ENCODE peak calls at places on chromosomes 1 and 21, in ten cellular contexts. One of them, this sample, is unnamed.

GRCh38 chr21:42320791-42321190 is 5.6 kb upstream of the TFF3 start:
- DNase-seq in choroid plexus epithelial cell: no peak
- DNase-seq in prostate gland: no peak
- DNase-seq in OCI-LY7: no peak
- DNase-seq in H1: no peak
- DNase-seq in B cell: no peak
- DNase-seq in dorsolateral prefrontal cortex: peak
- DNase-seq in BJ: no peak
- DNase-seq in CD8-positive, alpha-beta T cell: no peak
- DNase-seq in omental fat pad: no peak
- DNase-seq in this sample: no peak

GRCh38 chr1:151831605-151832004 is at the start of gene RORC:
- DNase-seq in choroid plexus epithelial cell: no peak
- DNase-seq in prostate gland: peak
- DNase-seq in OCI-LY7: no peak
- DNase-seq in H1: no peak
- DNase-seq in B cell: no peak
- DNase-seq in dorsolateral prefrontal cortex: no peak
- DNase-seq in BJ: no peak
- DNase-seq in CD8-positive, alpha-beta T cell: no peak
- DNase-seq in omental fat pad: no peak
- DNase-seq in this sample: no peak

GRCh38 chr1:209620484-209620879 is 31.7 kb downstream of the LAMB3 start:
- DNase-seq in choroid plexus epithelial cell: peak
- DNase-seq in prostate gland: no peak
- DNase-seq in OCI-LY7: no peak
- DNase-seq in H1: no peak
- DNase-seq in B cell: no peak
- DNase-seq in dorsolateral prefrontal cortex: no peak
- DNase-seq in BJ: no peak
- DNase-seq in CD8-positive, alpha-beta T cell: no peak
- DNase-seq in omental fat pad: no peak
- DNase-seq in this sample: no peak

GRCh38 chr1:75730432-75730831 is 5.9 kb downstream of the ACADM start:
- DNase-seq in choroid plexus epithelial cell: no peak
- DNase-seq in prostate gland: no peak
- DNase-seq in OCI-LY7: no peak
- DNase-seq in H1: no peak
- DNase-seq in B cell: no peak
- DNase-seq in dorsolateral prefrontal cortex: no peak
- DNase-seq in BJ: no peak
- DNase-seq in CD8-positive, alpha-beta T cell: no peak
- DNase-seq in omental fat pad: no peak
- DNase-seq in this sample: no peak

GRCh38 chr1:11787251-11787803 is 18.4 kb downstream of the MTHFR start:
- DNase-seq in choroid plexus epithelial cell: peak
- DNase-seq in prostate gland: no peak
- DNase-seq in OCI-LY7: no peak
- DNase-seq in H1: peak
- DNase-seq in B cell: no peak
- DNase-seq in dorsolateral prefrontal cortex: no peak
- DNase-seq in BJ: no peak
- DNase-seq in CD8-positive, alpha-beta T cell: no peak
- DNase-seq in omental fat pad: no peak
- DNase-seq in this sample: no peak

GRCh38 chr1:166029196-166029965 is 137.4 kb downstream of the FAM78B start:
- DNase-seq in choroid plexus epithelial cell: no peak
- DNase-seq in prostate gland: no peak
- DNase-seq in OCI-LY7: no peak
- DNase-seq in H1: no peak
- DNase-seq in B cell: no peak
- DNase-seq in dorsolateral prefrontal cortex: no peak
- DNase-seq in BJ: no peak
- DNase-seq in CD8-positive, alpha-beta T cell: no peak
- DNase-seq in omental fat pad: no peak
- DNase-seq in this sample: no peak

GRCh38 chr1:53860967-53861411 is 22.9 kb upstream of the NDC1 start:
- DNase-seq in choroid plexus epithelial cell: peak
- DNase-seq in prostate gland: no peak
- DNase-seq in OCI-LY7: peak
- DNase-seq in H1: peak
- DNase-seq in B cell: peak
- DNase-seq in dorsolateral prefrontal cortex: no peak
- DNase-seq in BJ: no peak
- DNase-seq in CD8-positive, alpha-beta T cell: peak
- DNase-seq in omental fat pad: no peak
- DNase-seq in this sample: no peak

GRCh38 chr1:201356701-201357100 is 20.8 kb downstream of the TNNT2 start:
- DNase-seq in choroid plexus epithelial cell: no peak
- DNase-seq in prostate gland: no peak
- DNase-seq in OCI-LY7: no peak
- DNase-seq in H1: no peak
- DNase-seq in B cell: no peak
- DNase-seq in dorsolateral prefrontal cortex: peak
- DNase-seq in BJ: no peak
- DNase-seq in CD8-positive, alpha-beta T cell: no peak
- DNase-seq in omental fat pad: no peak
- DNase-seq in this sample: no peak

GRCh38 chr1:108691886-108692723 is at the start of gene PRPF38B:
- DNase-seq in choroid plexus epithelial cell: peak
- DNase-seq in prostate gland: peak
- DNase-seq in OCI-LY7: peak
- DNase-seq in H1: peak
- DNase-seq in B cell: peak
- DNase-seq in dorsolateral prefrontal cortex: peak
- DNase-seq in BJ: peak
- DNase-seq in CD8-positive, alpha-beta T cell: peak
- DNase-seq in omental fat pad: peak
- DNase-seq in this sample: peak

GRCh38 chr1:236027096-236027495 is 37.8 kb downstream of the NID1 start:
- DNase-seq in choroid plexus epithelial cell: no peak
- DNase-seq in prostate gland: no peak
- DNase-seq in OCI-LY7: no peak
- DNase-seq in H1: no peak
- DNase-seq in B cell: no peak
- DNase-seq in dorsolateral prefrontal cortex: no peak
- DNase-seq in BJ: no peak
- DNase-seq in CD8-positive, alpha-beta T cell: no peak
- DNase-seq in omental fat pad: no peak
- DNase-seq in this sample: no peak

GRCh38 chr21:32099812-32100416 is 178.9 kb downstream of the MIS18A start:
- DNase-seq in choroid plexus epithelial cell: no peak
- DNase-seq in prostate gland: no peak
- DNase-seq in OCI-LY7: peak
- DNase-seq in H1: peak
- DNase-seq in B cell: no peak
- DNase-seq in dorsolateral prefrontal cortex: no peak
- DNase-seq in BJ: no peak
- DNase-seq in CD8-positive, alpha-beta T cell: no peak
- DNase-seq in omental fat pad: no peak
- DNase-seq in this sample: no peak

GRCh38 chr1:21843208-21843607 is 31.1 kb downstream of the LDLRAD2 start:
- DNase-seq in choroid plexus epithelial cell: no peak
- DNase-seq in prostate gland: no peak
- DNase-seq in OCI-LY7: no peak
- DNase-seq in H1: no peak
- DNase-seq in B cell: no peak
- DNase-seq in dorsolateral prefrontal cortex: no peak
- DNase-seq in BJ: no peak
- DNase-seq in CD8-positive, alpha-beta T cell: no peak
- DNase-seq in omental fat pad: no peak
- DNase-seq in this sample: no peak

GRCh38 chr1:19110266-19110927 is 99.7 kb downstream of the UBR4 start:
- DNase-seq in choroid plexus epithelial cell: no peak
- DNase-seq in prostate gland: no peak
- DNase-seq in OCI-LY7: no peak
- DNase-seq in H1: no peak
- DNase-seq in B cell: no peak
- DNase-seq in dorsolateral prefrontal cortex: no peak
- DNase-seq in BJ: no peak
- DNase-seq in CD8-positive, alpha-beta T cell: no peak
- DNase-seq in omental fat pad: no peak
- DNase-seq in this sample: no peak

GRCh38 chr1:89804646-89805237 is 16.1 kb upstream of the LRRC8D start:
- DNase-seq in choroid plexus epithelial cell: peak
- DNase-seq in prostate gland: peak
- DNase-seq in OCI-LY7: peak
- DNase-seq in H1: peak
- DNase-seq in B cell: peak
- DNase-seq in dorsolateral prefrontal cortex: peak
- DNase-seq in BJ: peak
- DNase-seq in CD8-positive, alpha-beta T cell: peak
- DNase-seq in omental fat pad: peak
- DNase-seq in this sample: peak

GRCh38 chr1:98304888-98305287 is 356.6 kb upstream of the SNX7 start:
- DNase-seq in choroid plexus epithelial cell: peak
- DNase-seq in prostate gland: no peak
- DNase-seq in OCI-LY7: no peak
- DNase-seq in H1: no peak
- DNase-seq in B cell: no peak
- DNase-seq in dorsolateral prefrontal cortex: no peak
- DNase-seq in BJ: no peak
- DNase-seq in CD8-positive, alpha-beta T cell: no peak
- DNase-seq in omental fat pad: no peak
- DNase-seq in this sample: no peak

GRCh38 chr1:41713557-41714327 is 205.0 kb downstream of the HIVEP3 start:
- DNase-seq in choroid plexus epithelial cell: peak
- DNase-seq in prostate gland: no peak
- DNase-seq in OCI-LY7: no peak
- DNase-seq in H1: no peak
- DNase-seq in B cell: no peak
- DNase-seq in dorsolateral prefrontal cortex: no peak
- DNase-seq in BJ: peak
- DNase-seq in CD8-positive, alpha-beta T cell: no peak
- DNase-seq in omental fat pad: no peak
- DNase-seq in this sample: no peak

GRCh38 chr1:150995896-150996295 is 10.8 kb downstream of the MINDY1 start:
- DNase-seq in choroid plexus epithelial cell: peak
- DNase-seq in prostate gland: no peak
- DNase-seq in OCI-LY7: no peak
- DNase-seq in H1: peak
- DNase-seq in B cell: no peak
- DNase-seq in dorsolateral prefrontal cortex: no peak
- DNase-seq in BJ: no peak
- DNase-seq in CD8-positive, alpha-beta T cell: peak
- DNase-seq in omental fat pad: no peak
- DNase-seq in this sample: peak

GRCh38 chr1:178192686-178193085 is 98.8 kb downstream of the RASAL2 start:
- DNase-seq in choroid plexus epithelial cell: peak
- DNase-seq in prostate gland: no peak
- DNase-seq in OCI-LY7: peak
- DNase-seq in H1: no peak
- DNase-seq in B cell: no peak
- DNase-seq in dorsolateral prefrontal cortex: no peak
- DNase-seq in BJ: no peak
- DNase-seq in CD8-positive, alpha-beta T cell: no peak
- DNase-seq in omental fat pad: no peak
- DNase-seq in this sample: no peak

DNA sequence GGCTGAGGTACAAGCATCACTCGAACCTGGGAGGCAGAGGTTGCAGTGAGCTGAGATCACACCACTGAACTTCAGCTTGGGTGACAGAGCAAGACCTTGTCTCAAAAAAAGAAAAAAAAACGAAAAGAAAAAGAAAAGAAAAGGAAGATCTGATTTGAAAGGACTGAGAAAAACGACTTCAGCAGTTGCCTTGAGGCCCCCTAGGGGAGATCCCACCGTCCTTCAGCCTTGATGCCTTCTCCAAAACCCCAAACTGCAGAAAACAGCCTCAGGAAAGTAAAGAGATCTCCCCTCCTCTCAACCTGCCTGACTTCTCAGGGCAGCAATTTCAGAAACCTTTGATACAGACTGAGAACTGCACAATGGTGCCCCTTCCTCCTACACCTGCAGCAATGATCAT is 50.9 kb upstream of the BCAR3 start:
- DNase-seq in choroid plexus epithelial cell: no peak
- DNase-seq in prostate gland: no peak
- DNase-seq in OCI-LY7: peak
- DNase-seq in H1: no peak
- DNase-seq in B cell: no peak
- DNase-seq in dorsolateral prefrontal cortex: no peak
- DNase-seq in BJ: no peak
- DNase-seq in CD8-positive, alpha-beta T cell: no peak
- DNase-seq in omental fat pad: no peak
- DNase-seq in this sample: no peak
- TF ChIP-seq CTCF in choroid plexus epithelial cell: peak
- TF ChIP-seq CTCF in prostate gland: no peak
- TF ChIP-seq CTCF in OCI-LY7: peak
- TF ChIP-seq CTCF in H1: peak
- TF ChIP-seq CTCF in B cell: peak
- TF ChIP-seq CTCF in dorsolateral prefrontal cortex: no peak
- TF ChIP-seq CTCF in BJ: peak
- TF ChIP-seq CTCF in CD8-positive, alpha-beta T cell: no peak
- TF ChIP-seq CTCF in omental fat pad: no peak
- TF ChIP-seq CTCF in this sample: no peak

GRCh38 chr21:36388835-36389234 is 3.6 kb downstream of the CHAF1B start:
- DNase-seq in choroid plexus epithelial cell: peak
- DNase-seq in prostate gland: no peak
- DNase-seq in OCI-LY7: no peak
- DNase-seq in H1: no peak
- DNase-seq in B cell: no peak
- DNase-seq in dorsolateral prefrontal cortex: peak
- DNase-seq in BJ: no peak
- DNase-seq in CD8-positive, alpha-beta T cell: no peak
- DNase-seq in omental fat pad: no peak
- DNase-seq in this sample: no peak
- TF ChIP-seq CTCF in choroid plexus epithelial cell: peak
- TF ChIP-seq CTCF in prostate gland: peak
- TF ChIP-seq CTCF in OCI-LY7: no peak
- TF ChIP-seq CTCF in H1: no peak
- TF ChIP-seq CTCF in B cell: no peak
- TF ChIP-seq CTCF in dorsolateral prefrontal cortex: no peak
- TF ChIP-seq CTCF in BJ: peak
- TF ChIP-seq CTCF in CD8-positive, alpha-beta T cell: no peak
- TF ChIP-seq CTCF in omental fat pad: no peak
- TF ChIP-seq CTCF in this sample: no peak

DNA sequence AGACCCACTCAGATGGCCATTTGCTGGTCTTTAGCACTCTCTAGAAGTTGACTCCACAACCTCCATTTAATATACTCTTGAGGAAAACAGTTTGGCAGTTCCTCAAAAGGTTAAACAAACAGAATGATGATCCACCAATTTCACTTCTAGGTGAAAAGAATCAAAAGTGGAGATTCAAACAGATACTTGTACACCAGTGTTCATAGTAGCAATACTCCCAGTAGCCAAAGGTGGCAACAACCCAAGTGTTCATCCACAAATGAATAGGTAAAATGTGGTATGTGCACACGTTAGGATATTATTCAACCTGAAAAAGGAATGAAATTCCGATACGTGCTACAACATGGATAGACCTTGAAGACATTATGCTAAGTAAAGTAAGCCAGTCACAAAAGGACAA is 6.3 kb downstream of the PRCC start:
- DNase-seq in choroid plexus epithelial cell: no peak
- DNase-seq in prostate gland: no peak
- DNase-seq in OCI-LY7: no peak
- DNase-seq in H1: no peak
- DNase-seq in B cell: no peak
- DNase-seq in dorsolateral prefrontal cortex: no peak
- DNase-seq in BJ: no peak
- DNase-seq in CD8-positive, alpha-beta T cell: no peak
- DNase-seq in omental fat pad: no peak
- DNase-seq in this sample: no peak
- TF ChIP-seq CTCF in choroid plexus epithelial cell: peak
- TF ChIP-seq CTCF in prostate gland: no peak
- TF ChIP-seq CTCF in OCI-LY7: peak
- TF ChIP-seq CTCF in H1: no peak
- TF ChIP-seq CTCF in B cell: no peak
- TF ChIP-seq CTCF in dorsolateral prefrontal cortex: no peak
- TF ChIP-seq CTCF in BJ: no peak
- TF ChIP-seq CTCF in CD8-positive, alpha-beta T cell: peak
- TF ChIP-seq CTCF in omental fat pad: no peak
- TF ChIP-seq CTCF in this sample: no peak

GRCh38 chr1:205547932-205548827 is 43.7 kb downstream of the CDK18 start:
- DNase-seq in choroid plexus epithelial cell: no peak
- DNase-seq in prostate gland: no peak
- DNase-seq in OCI-LY7: no peak
- DNase-seq in H1: peak
- DNase-seq in B cell: no peak
- DNase-seq in dorsolateral prefrontal cortex: no peak
- DNase-seq in BJ: no peak
- DNase-seq in CD8-positive, alpha-beta T cell: no peak
- DNase-seq in omental fat pad: no peak
- DNase-seq in this sample: no peak
- TF ChIP-seq CTCF in choroid plexus epithelial cell: no peak
- TF ChIP-seq CTCF in prostate gland: no peak
- TF ChIP-seq CTCF in OCI-LY7: peak
- TF ChIP-seq CTCF in H1: no peak
- TF ChIP-seq CTCF in B cell: no peak
- TF ChIP-seq CTCF in dorsolateral prefrontal cortex: no peak
- TF ChIP-seq CTCF in BJ: peak
- TF ChIP-seq CTCF in CD8-positive, alpha-beta T cell: no peak
- TF ChIP-seq CTCF in omental fat pad: no peak
- TF ChIP-seq CTCF in this sample: no peak